ENCODE peak calls at places on chromosomes 16 and 17, in four cellular contexts. R, K, I and U are unnamed samples.

GRCh38 chr16:55037051-55037450 is 106.4 kb downstream of the IRX5 start:
- DNase-seq in R (no peak), K (no peak), I (no peak), U (no peak)

GRCh38 chr17:38844261-38844757 is 9.2 kb downstream of the RPL23 start:
- DNase-seq in R (peak), K (peak), I (peak), U (no peak)

GRCh38 chr17:18187816-18188761 is 4.5 kb downstream of the ALKBH5 start:
- DNase-seq in R (peak), K (peak), I (no peak), U (peak)

GRCh38 chr16:65375651-65376050 is 253.8 kb upstream of the CDH11 start:
- DNase-seq in R (no peak), K (peak), I (no peak), U (no peak)

GRCh38 chr17:81579821-81580321 is 27.7 kb upstream of the FAAP100 start:
- DNase-seq in R (no peak), K (peak), I (no peak), U (no peak)

GRCh38 chr16:28108590-28109247 is 45.2 kb upstream of the GSG1L start:
- DNase-seq in R (no peak), K (no peak), I (no peak), U (no peak)

GRCh38 chr17:2814499-2815341 is 18.5 kb downstream of the RAP1GAP2 start:
- DNase-seq in R (no peak), K (no peak), I (peak), U (no peak)

GRCh38 chr17:64091116-64091515 is 38.8 kb downstream of the ERN1 start:
- DNase-seq in R (no peak), K (peak), I (no peak), U (no peak)

GRCh38 chr16:64751906-64752305 is 370.0 kb downstream of the CDH11 start:
- DNase-seq in R (no peak), K (peak), I (no peak), U (no peak)

GRCh38 chr17:39867084-39867890 is 715 bp upstream of the ZPBP2 start:
- DNase-seq in R (no peak), K (no peak), I (no peak), U (no peak)

GRCh38 chr17:65786479-65786878 is 225.0 kb upstream of the AXIN2 start:
- DNase-seq in R (no peak), K (no peak), I (no peak), U (no peak)
- H3K27ac ChIP-seq in R (no peak), K (no peak), I (no peak), U (no peak)

DNA sequence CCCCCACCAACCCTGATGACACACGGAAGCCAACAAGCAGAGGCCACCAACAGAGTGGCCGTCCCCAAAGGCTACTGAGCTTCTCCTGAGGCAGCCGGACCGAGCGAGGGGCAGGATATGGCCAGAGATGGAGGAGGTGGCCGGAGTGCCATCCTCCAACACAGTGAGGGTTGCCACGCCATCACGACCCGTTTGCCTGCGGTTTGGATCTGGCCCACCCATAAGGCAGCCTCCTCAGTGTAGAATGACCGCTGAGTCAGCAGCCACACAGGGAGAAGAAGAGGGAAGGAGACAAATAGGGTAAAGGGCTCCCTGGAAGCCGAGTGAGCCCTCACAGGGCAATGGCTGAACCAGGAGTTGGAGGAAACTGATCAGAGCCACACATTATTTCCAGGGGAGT is 13.8 kb downstream of the HNF1B start:
- DNase-seq in R (no peak), K (no peak), I (no peak), U (no peak)
- H3K27ac ChIP-seq in R (no peak), K (no peak), I (no peak), U (no peak)

DNA sequence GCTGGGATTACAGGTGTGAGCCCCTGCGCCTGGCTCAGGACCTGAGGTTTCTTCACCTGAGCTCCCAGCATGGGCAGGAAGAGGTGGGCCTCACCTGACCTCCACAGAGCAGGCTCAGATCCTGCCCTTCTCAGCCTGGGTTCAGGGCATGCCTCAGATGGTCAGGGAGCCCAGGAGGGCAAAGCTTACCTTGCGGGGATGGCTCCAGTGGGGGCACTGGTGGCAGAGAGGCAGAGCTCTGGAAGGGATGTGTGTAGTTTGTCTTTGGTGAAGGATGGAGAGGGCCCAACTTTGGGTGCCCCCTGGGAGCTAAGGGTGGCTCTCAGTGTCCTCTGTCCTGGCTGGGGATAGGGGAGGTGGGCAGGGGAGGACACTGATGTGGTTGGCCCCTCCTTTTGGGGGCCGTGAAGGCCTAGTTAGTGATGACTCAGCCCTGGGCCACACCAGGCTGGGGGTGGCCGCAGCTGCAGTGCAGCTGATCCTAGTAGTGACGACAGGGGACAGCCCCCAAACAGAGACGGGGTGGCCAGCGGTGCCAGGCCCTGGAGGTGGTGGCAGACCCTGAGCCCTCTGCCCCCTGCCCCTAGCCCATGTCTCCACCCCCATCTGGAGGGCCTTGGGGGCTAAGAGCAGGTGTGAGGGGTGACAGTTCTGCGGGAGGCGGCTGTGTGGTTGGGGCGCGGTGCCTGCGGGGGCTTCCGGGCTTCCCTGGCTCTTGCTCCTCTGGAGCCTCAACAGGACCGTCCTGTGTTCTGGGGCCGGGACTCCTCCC is 5.8 kb downstream of the NHERF2 start:
- DNase-seq in R (no peak), K (peak), I (no peak), U (no peak)
- H3K27ac ChIP-seq in R (peak), K (peak), I (peak), U (peak)

GRCh38 chr17:34218757-34219156 is 36.3 kb upstream of the CCL2 start:
- DNase-seq in R (no peak), K (no peak), I (no peak), U (no peak)

GRCh38 chr17:34225046-34225445 is 30.0 kb upstream of the CCL2 start:
- DNase-seq in R (no peak), K (no peak), I (no peak), U (no peak)

GRCh38 chr17:34220776-34221390 is 34.2 kb upstream of the CCL2 start:
- DNase-seq in R (no peak), K (no peak), I (peak), U (no peak)

GRCh38 chr17:34222732-34223486 is 32.2 kb upstream of the CCL2 start:
- DNase-seq in R (no peak), K (peak), I (no peak), U (no peak)

DNA sequence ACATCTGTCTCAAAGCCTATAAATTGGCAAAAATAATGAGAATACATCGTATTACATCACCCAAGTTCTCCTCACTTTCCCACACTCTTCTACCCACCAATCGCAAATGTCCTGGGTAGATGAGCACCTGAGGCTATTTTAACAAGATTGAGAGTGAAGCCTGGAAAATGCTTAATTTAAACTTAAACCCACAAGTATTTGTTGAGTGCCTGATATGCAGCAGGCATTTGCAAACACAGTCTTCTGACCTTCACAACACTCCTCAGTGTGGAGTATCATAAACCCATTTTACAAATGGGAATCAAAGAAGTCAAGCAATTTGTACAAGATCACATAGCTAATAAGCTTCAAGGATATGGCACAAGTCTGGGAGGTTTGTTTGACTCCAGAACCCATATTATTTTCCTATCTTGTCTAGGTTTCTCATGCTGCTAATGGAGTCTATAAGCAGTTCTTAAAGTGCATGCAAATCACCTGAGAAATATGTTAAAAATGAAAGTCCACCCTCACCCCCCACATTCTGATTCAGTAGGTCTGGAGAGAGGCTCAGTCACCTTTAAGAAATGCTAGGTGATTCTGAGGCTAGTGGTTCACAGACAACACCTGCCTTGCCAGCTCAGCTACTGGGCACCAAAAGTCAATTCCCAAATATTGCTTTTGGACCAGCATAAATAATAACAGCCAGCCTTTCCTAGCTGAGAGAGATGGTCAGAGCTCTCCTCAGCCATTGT is 34.9 kb upstream of the CCL2 start:
- DNase-seq in R (no peak), K (no peak), I (no peak), U (no peak)
- H3K27ac ChIP-seq in R (no peak), K (no peak), I (peak), U (no peak)

GRCh38 chr17:8080799-8081219 is 6.7 kb downstream of the ALOX12B start:
- DNase-seq in R (no peak), K (peak), I (no peak), U (no peak)

GRCh38 chr17:8081876-8082275 is 5.6 kb downstream of the ALOX12B start:
- DNase-seq in R (no peak), K (no peak), I (no peak), U (no peak)

GRCh38 chr17:8082312-8082711 is 5.2 kb downstream of the ALOX12B start:
- DNase-seq in R (peak), K (no peak), I (no peak), U (no peak)

GRCh38 chr17:8080208-8080798 is 7.2 kb downstream of the ALOX12B start:
- DNase-seq in R (no peak), K (no peak), I (no peak), U (no peak)

GRCh38 chr17:8079291-8080207 is 8.0 kb downstream of the ALOX12B start:
- DNase-seq in R (peak), K (peak), I (peak), U (peak)
- H3K27ac ChIP-seq in R (peak), K (no peak), I (no peak), U (peak)